ENCODE peak calls at places on chromosomes 5 and 9, in six cellular contexts. One of them, this sample, is unnamed.

GRCh38 chr5:40717281-40717680 is 37.6 kb downstream of the PTGER4 start:
- DNase-seq in ascending aorta: no peak
- DNase-seq in body of pancreas: no peak
- DNase-seq in RWPE2: no peak
- DNase-seq in HFF-Myc: no peak
- DNase-seq in mammary epithelial cell: no peak
- DNase-seq in this sample: no peak

GRCh38 chr5:124952079-124952478 is 205.6 kb upstream of the ZNF608 start:
- DNase-seq in ascending aorta: no peak
- DNase-seq in mammary epithelial cell: no peak
- DNase-seq in body of pancreas: peak
- DNase-seq in HFF-Myc: no peak
- DNase-seq in RWPE2: no peak
- DNase-seq in this sample: no peak

GRCh38 chr9:87644659-87645058 is 81.3 kb upstream of the CTSL start:
- DNase-seq in RWPE2: no peak
- DNase-seq in mammary epithelial cell: no peak
- DNase-seq in HFF-Myc: no peak
- DNase-seq in ascending aorta: no peak
- DNase-seq in body of pancreas: no peak
- DNase-seq in this sample: no peak

GRCh38 chr5:156109317-156110023 is 217.5 kb upstream of the SGCD start:
- DNase-seq in mammary epithelial cell: no peak
- DNase-seq in RWPE2: no peak
- DNase-seq in ascending aorta: no peak
- DNase-seq in body of pancreas: no peak
- DNase-seq in HFF-Myc: no peak
- DNase-seq in this sample: no peak

GRCh38 chr5:158700231-158700996 is 399.3 kb downstream of the EBF1 start:
- DNase-seq in HFF-Myc: peak
- DNase-seq in RWPE2: no peak
- DNase-seq in body of pancreas: no peak
- DNase-seq in ascending aorta: no peak
- DNase-seq in mammary epithelial cell: no peak
- DNase-seq in this sample: no peak

GRCh38 chr9:127976498-127976897 is 4.3 kb downstream of the EEIG1 start:
- DNase-seq in mammary epithelial cell: no peak
- DNase-seq in body of pancreas: peak
- DNase-seq in HFF-Myc: no peak
- DNase-seq in ascending aorta: no peak
- DNase-seq in RWPE2: no peak
- DNase-seq in this sample: no peak

GRCh38 chr5:41856644-41857491 is 13.4 kb downstream of the OXCT1 start:
- DNase-seq in mammary epithelial cell: peak
- DNase-seq in RWPE2: no peak
- DNase-seq in body of pancreas: peak
- DNase-seq in ascending aorta: no peak
- DNase-seq in HFF-Myc: no peak
- DNase-seq in this sample: no peak

GRCh38 chr9:133122935-133123611 is 2.0 kb upstream of the RALGDS start:
- DNase-seq in body of pancreas: no peak
- DNase-seq in RWPE2: no peak
- DNase-seq in HFF-Myc: no peak
- DNase-seq in ascending aorta: no peak
- DNase-seq in mammary epithelial cell: no peak
- DNase-seq in this sample: no peak

GRCh38 chr5:32498484-32498883 is 53.9 kb upstream of the ZFR start:
- DNase-seq in ascending aorta: no peak
- DNase-seq in RWPE2: no peak
- DNase-seq in HFF-Myc: no peak
- DNase-seq in mammary epithelial cell: no peak
- DNase-seq in body of pancreas: no peak
- DNase-seq in this sample: no peak

GRCh38 chr5:35050541-35051126 is 2.9 kb upstream of the AGXT2 start:
- DNase-seq in mammary epithelial cell: no peak
- DNase-seq in ascending aorta: no peak
- DNase-seq in HFF-Myc: no peak
- DNase-seq in body of pancreas: no peak
- DNase-seq in RWPE2: no peak
- DNase-seq in this sample: no peak

GRCh38 chr5:180739271-180739670 is 587 bp downstream of the OR2Y1 start:
- DNase-seq in body of pancreas: no peak
- DNase-seq in ascending aorta: no peak
- DNase-seq in mammary epithelial cell: peak
- DNase-seq in RWPE2: no peak
- DNase-seq in HFF-Myc: no peak
- DNase-seq in this sample: no peak

GRCh38 chr5:156444737-156445136 is 117.8 kb downstream of the SGCD start:
- DNase-seq in mammary epithelial cell: no peak
- DNase-seq in ascending aorta: no peak
- DNase-seq in RWPE2: no peak
- DNase-seq in HFF-Myc: no peak
- DNase-seq in body of pancreas: no peak
- DNase-seq in this sample: no peak

GRCh38 chr5:112641515-112642110 is 96.1 kb upstream of the APC start:
- DNase-seq in RWPE2: no peak
- DNase-seq in ascending aorta: no peak
- DNase-seq in HFF-Myc: no peak
- DNase-seq in body of pancreas: no peak
- DNase-seq in mammary epithelial cell: no peak
- DNase-seq in this sample: no peak

GRCh38 chr5:82422751-82423181 is 144.6 kb upstream of the RPS23 start:
- DNase-seq in ascending aorta: no peak
- DNase-seq in body of pancreas: peak
- DNase-seq in RWPE2: no peak
- DNase-seq in mammary epithelial cell: no peak
- DNase-seq in HFF-Myc: no peak
- DNase-seq in this sample: no peak

GRCh38 chr9:34555435-34556230 is 32.8 kb upstream of the ENHO start:
- DNase-seq in ascending aorta: no peak
- DNase-seq in RWPE2: no peak
- DNase-seq in mammary epithelial cell: no peak
- DNase-seq in HFF-Myc: no peak
- DNase-seq in body of pancreas: no peak
- DNase-seq in this sample: peak

GRCh38 chr5:67983251-67983941 is 232.2 kb upstream of the PIK3R1 start:
- DNase-seq in body of pancreas: no peak
- DNase-seq in ascending aorta: no peak
- DNase-seq in HFF-Myc: peak
- DNase-seq in mammary epithelial cell: peak
- DNase-seq in RWPE2: no peak
- DNase-seq in this sample: no peak

GRCh38 chr9:20569525-20569924 is 52.8 kb downstream of the MLLT3 start:
- DNase-seq in ascending aorta: no peak
- DNase-seq in RWPE2: no peak
- DNase-seq in mammary epithelial cell: no peak
- DNase-seq in body of pancreas: no peak
- DNase-seq in HFF-Myc: no peak
- DNase-seq in this sample: no peak

GRCh38 chr5:173279166-173279565 is 44.2 kb upstream of the NKX2-5 start:
- DNase-seq in mammary epithelial cell: no peak
- DNase-seq in body of pancreas: no peak
- DNase-seq in ascending aorta: no peak
- DNase-seq in HFF-Myc: no peak
- DNase-seq in RWPE2: no peak
- DNase-seq in this sample: no peak

GRCh38 chr9:133205996-133206931 is 2.8 kb downstream of the OBP2B start:
- DNase-seq in RWPE2: peak
- DNase-seq in ascending aorta: no peak
- DNase-seq in body of pancreas: no peak
- DNase-seq in mammary epithelial cell: no peak
- DNase-seq in HFF-Myc: no peak
- DNase-seq in this sample: no peak

GRCh38 chr9:91898451-91899433 is 51.3 kb downstream of the ROR2 start:
- DNase-seq in ascending aorta: no peak
- DNase-seq in mammary epithelial cell: no peak
- DNase-seq in RWPE2: no peak
- DNase-seq in body of pancreas: peak
- DNase-seq in HFF-Myc: no peak
- DNase-seq in this sample: no peak

GRCh38 chr5:44565360-44565759 is 176.1 kb upstream of the FGF10 start:
- DNase-seq in mammary epithelial cell: no peak
- DNase-seq in RWPE2: no peak
- DNase-seq in body of pancreas: no peak
- DNase-seq in ascending aorta: no peak
- DNase-seq in HFF-Myc: no peak
- DNase-seq in this sample: no peak

GRCh38 chr5:54311178-54311811 is 922 bp upstream of the ARL15 start:
- DNase-seq in RWPE2: no peak
- DNase-seq in ascending aorta: no peak
- DNase-seq in mammary epithelial cell: peak
- DNase-seq in body of pancreas: no peak
- DNase-seq in HFF-Myc: no peak
- DNase-seq in this sample: no peak

GRCh38 chr9:17229945-17230560 is 95.2 kb downstream of the CNTLN start:
- DNase-seq in RWPE2: no peak
- DNase-seq in ascending aorta: no peak
- DNase-seq in HFF-Myc: no peak
- DNase-seq in mammary epithelial cell: no peak
- DNase-seq in body of pancreas: no peak
- DNase-seq in this sample: no peak

GRCh38 chr5:100306000-100306399 is 229.2 kb upstream of the FAM174A start:
- DNase-seq in HFF-Myc: no peak
- DNase-seq in ascending aorta: no peak
- DNase-seq in RWPE2: no peak
- DNase-seq in mammary epithelial cell: peak
- DNase-seq in body of pancreas: no peak
- DNase-seq in this sample: no peak

GRCh38 chr5:106523842-106524241 is 1146.9 kb downstream of the EFNA5 start:
- DNase-seq in body of pancreas: no peak
- DNase-seq in RWPE2: no peak
- DNase-seq in ascending aorta: no peak
- DNase-seq in mammary epithelial cell: no peak
- DNase-seq in HFF-Myc: no peak
- DNase-seq in this sample: no peak

GRCh38 chr5:111752426-111752965 is 4.5 kb downstream of the NREP start:
- DNase-seq in ascending aorta: no peak
- DNase-seq in HFF-Myc: no peak
- DNase-seq in RWPE2: no peak
- DNase-seq in mammary epithelial cell: no peak
- DNase-seq in body of pancreas: no peak
- DNase-seq in this sample: no peak

GRCh38 chr5:150438873-150439546 is 10.5 kb downstream of the RPS14 start:
- DNase-seq in HFF-Myc: no peak
- DNase-seq in ascending aorta: no peak
- DNase-seq in body of pancreas: peak
- DNase-seq in RWPE2: no peak
- DNase-seq in mammary epithelial cell: no peak
- DNase-seq in this sample: no peak
- TF ChIP-seq CTCF in HFF-Myc: peak
- TF ChIP-seq CTCF in ascending aorta: peak
- TF ChIP-seq CTCF in body of pancreas: peak
- TF ChIP-seq CTCF in RWPE2: peak
- TF ChIP-seq CTCF in mammary epithelial cell: peak
- TF ChIP-seq CTCF in this sample: peak

GRCh38 chr5:10735569-10736255 is 25.3 kb downstream of the DAP start:
- DNase-seq in HFF-Myc: no peak
- DNase-seq in mammary epithelial cell: no peak
- DNase-seq in body of pancreas: peak
- DNase-seq in ascending aorta: no peak
- DNase-seq in RWPE2: no peak
- DNase-seq in this sample: no peak
- TF ChIP-seq CTCF in HFF-Myc: no peak
- TF ChIP-seq CTCF in mammary epithelial cell: no peak
- TF ChIP-seq CTCF in body of pancreas: peak
- TF ChIP-seq CTCF in ascending aorta: no peak
- TF ChIP-seq CTCF in RWPE2: no peak
- TF ChIP-seq CTCF in this sample: no peak

GRCh38 chr5:141234109-141234508 is 11.0 kb downstream of the PCDHB14 start:
- DNase-seq in ascending aorta: no peak
- DNase-seq in HFF-Myc: no peak
- DNase-seq in mammary epithelial cell: peak
- DNase-seq in RWPE2: no peak
- DNase-seq in body of pancreas: no peak
- DNase-seq in this sample: no peak
- TF ChIP-seq CTCF in ascending aorta: no peak
- TF ChIP-seq CTCF in HFF-Myc: peak
- TF ChIP-seq CTCF in mammary epithelial cell: no peak
- TF ChIP-seq CTCF in RWPE2: peak
- TF ChIP-seq CTCF in body of pancreas: peak
- TF ChIP-seq CTCF in this sample: no peak

DNA sequence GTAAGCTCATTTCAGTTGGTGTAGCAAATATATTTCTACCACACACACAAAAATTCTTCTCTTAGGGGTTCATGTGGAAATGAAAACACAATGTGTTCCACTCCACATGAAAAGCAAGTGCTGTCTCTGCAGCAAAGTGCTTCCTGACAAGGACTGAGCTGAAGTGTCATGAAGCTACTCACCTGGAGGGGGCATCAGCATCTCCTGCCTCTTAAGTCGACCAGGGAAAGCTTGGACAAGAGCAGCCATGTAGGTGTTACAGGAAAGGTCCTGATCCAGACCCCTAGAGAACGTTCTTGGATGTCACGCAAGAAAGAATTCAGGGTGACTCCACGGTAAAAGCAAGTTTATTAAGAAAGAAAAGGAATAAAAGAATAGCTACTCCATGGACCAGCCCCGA is 62.8 kb downstream of the SV2C start:
- DNase-seq in ascending aorta: no peak
- DNase-seq in HFF-Myc: no peak
- DNase-seq in RWPE2: no peak
- DNase-seq in body of pancreas: no peak
- DNase-seq in mammary epithelial cell: peak
- DNase-seq in this sample: no peak
- TF ChIP-seq CTCF in ascending aorta: no peak
- TF ChIP-seq CTCF in HFF-Myc: peak
- TF ChIP-seq CTCF in RWPE2: peak
- TF ChIP-seq CTCF in body of pancreas: no peak
- TF ChIP-seq CTCF in mammary epithelial cell: peak
- TF ChIP-seq CTCF in this sample: peak

DNA sequence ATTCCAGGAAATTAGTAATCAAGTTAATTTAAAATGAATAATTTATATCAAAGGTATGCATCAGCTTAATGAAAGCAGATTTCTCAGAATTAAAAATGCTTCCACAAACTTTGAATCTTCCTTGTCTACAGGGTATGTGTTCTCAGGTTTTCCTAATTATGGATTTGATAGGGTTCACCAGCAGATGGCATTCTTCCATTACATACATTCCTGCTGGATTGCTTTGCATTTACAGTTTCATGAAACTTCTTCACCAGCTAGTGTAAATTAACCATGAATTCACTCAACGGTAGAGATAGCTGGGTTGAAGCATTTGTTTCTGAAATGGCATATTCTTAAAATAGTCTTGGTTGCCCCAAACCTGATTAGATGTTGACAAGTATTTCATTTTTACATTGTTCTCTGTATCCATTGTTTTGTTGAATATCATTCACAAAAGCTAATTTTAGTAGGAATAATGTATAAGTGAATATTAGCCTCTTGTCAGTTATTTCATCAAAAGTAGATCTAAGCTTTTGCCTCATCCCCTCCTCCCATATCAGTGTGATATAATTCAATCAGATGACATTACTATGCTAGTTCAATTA is 68.7 kb upstream of the WDR41 start:
- DNase-seq in HFF-Myc: peak
- DNase-seq in body of pancreas: no peak
- DNase-seq in RWPE2: no peak
- DNase-seq in mammary epithelial cell: peak
- DNase-seq in ascending aorta: no peak
- DNase-seq in this sample: no peak
- TF ChIP-seq CTCF in HFF-Myc: peak
- TF ChIP-seq CTCF in body of pancreas: peak
- TF ChIP-seq CTCF in RWPE2: peak
- TF ChIP-seq CTCF in mammary epithelial cell: peak
- TF ChIP-seq CTCF in ascending aorta: no peak
- TF ChIP-seq CTCF in this sample: peak

This sample was measured in chondrocyte.